ENCODE peak calls at places on chromosomes 13 and 19, in five cellular contexts. V is B cell, U is ovary, C is NB4, I is RWPE1. M is an unnamed sample.

GRCh38 chr13:30982506-30982905 is 50.0 kb downstream of the TEX26 start:
- DNase-seq in V (no peak), U (no peak), C (no peak), I (no peak), M (no peak)

GRCh38 chr19:55299991-55300390 is 16.2 kb downstream of the BRSK1 start:
- DNase-seq in V (no peak), U (no peak), C (no peak), I (no peak), M (no peak)

GRCh38 chr19:33032218-33032781 is 32.4 kb downstream of the RHPN2 start:
- DNase-seq in V (no peak), U (no peak), C (no peak), I (no peak), M (no peak)

GRCh38 chr19:57025491-57025890 is 94.3 kb upstream of the USP29 start:
- DNase-seq in V (no peak), U (no peak), C (no peak), I (no peak), M (no peak)

GRCh38 chr19:33108161-33108560 is 23.8 kb upstream of the WDR88 start:
- DNase-seq in V (no peak), U (no peak), C (no peak), I (no peak), M (no peak)

GRCh38 chr13:85366759-85367417 is 432.3 kb downstream of the SLITRK6 start:
- DNase-seq in V (no peak), U (no peak), C (no peak), I (no peak), M (no peak)

GRCh38 chr19:49422407-49423277 is 599 bp downstream of the PTH2 start:
- DNase-seq in V (no peak), U (no peak), C (peak; percentile 80), I (no peak), M (peak; percentile 68)

GRCh38 chr19:11279505-11280236 is 16.3 kb upstream of the TSPAN16 start:
- DNase-seq in V (no peak), U (no peak), C (peak; percentile 98), I (no peak), M (peak; percentile 73)

GRCh38 chr19:1453525-1454371 is 3.8 kb downstream of the APC2 start:
- DNase-seq in V (no peak), U (no peak), C (no peak), I (no peak), M (no peak)

GRCh38 chr13:94617389-94618000 is 15.8 kb downstream of the GPR180 start:
- DNase-seq in V (no peak), U (no peak), C (peak; percentile 42), I (no peak), M (no peak)

GRCh38 chr19:32407004-32407992 is 1.7 kb downstream of the DPY19L3 start:
- DNase-seq in V (no peak), U (peak; percentile 77), C (peak; percentile 35), I (peak; percentile 29), M (no peak)

GRCh38 chr13:48265217-48265815 is 32.3 kb downstream of the ITM2B start:
- DNase-seq in V (peak; percentile 76), U (no peak), C (no peak), I (no peak), M (peak; percentile 7)

GRCh38 chr19:3058009-3058820 is 4.1 kb downstream of the TLE5 start:
- DNase-seq in V (no peak), U (no peak), C (no peak), I (no peak), M (no peak)

GRCh38 chr13:99351772-99352171 is 44.6 kb upstream of the GPR183 start:
- DNase-seq in V (no peak), U (no peak), C (no peak), I (no peak), M (peak; percentile 22)

GRCh38 chr13:36709136-36709895 is 35.5 kb downstream of the SERTM1 start:
- DNase-seq in V (no peak), U (no peak), C (no peak), I (no peak), M (no peak)

GRCh38 chr19:13681509-13681908 is 82.8 kb upstream of the MRI1 start:
- DNase-seq in V (no peak), U (no peak), C (no peak), I (no peak), M (no peak)

GRCh38 chr19:50794074-50794777 is 4.0 kb downstream of the ACP4 start:
- DNase-seq in V (peak; percentile 42), U (no peak), C (peak; percentile 72), I (no peak), M (peak; percentile 80)
- TF ChIP-seq CTCF in V (peak; percentile 19), U (no peak), C (peak; percentile 1), I (no peak), M (peak; percentile 26)

DNA sequence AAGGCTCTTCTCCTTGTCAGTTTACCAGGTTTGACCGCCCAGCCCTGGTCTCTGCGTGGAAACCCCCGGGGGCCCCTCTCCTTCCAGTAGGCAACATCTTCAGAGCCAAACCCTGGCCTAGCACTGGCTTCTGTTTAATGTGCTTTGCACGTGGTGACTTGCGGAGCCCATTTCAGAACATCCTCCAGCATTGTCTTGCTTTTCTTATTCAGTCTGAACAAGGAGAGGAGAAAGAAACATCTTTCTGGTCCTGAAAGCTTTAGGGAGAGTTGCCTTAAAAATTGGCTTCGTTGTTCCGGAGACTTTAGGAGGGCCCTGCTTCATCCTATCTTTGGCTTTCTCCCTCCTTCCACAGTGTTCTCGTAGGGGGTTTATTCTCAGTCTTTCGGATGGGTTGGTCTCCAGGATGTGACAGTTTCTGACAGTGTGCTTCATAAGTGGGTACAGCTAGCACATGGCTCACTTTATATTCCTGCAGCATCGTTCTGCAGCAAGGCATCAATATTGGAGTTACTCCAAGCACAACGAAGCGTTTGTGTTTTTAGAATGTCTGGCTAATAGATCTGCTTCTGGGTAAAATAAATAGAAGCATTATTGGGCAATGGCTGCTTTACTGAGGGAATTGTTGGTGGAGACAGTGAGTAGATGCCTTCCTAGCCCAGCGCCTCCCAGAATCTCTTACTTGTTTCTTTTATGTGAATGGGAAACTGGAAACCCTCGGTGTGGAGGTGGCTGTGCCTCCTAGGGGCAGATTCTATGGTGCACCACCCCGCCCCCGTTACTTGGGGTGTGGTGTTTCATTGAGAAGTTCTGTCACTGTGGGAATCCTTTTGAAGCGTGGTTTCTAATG is 1.8 kb downstream of the FARP1 start:
- DNase-seq in V (no peak), U (no peak), C (no peak), I (peak; percentile 20), M (no peak)
- TF ChIP-seq CTCF in V (no peak), U (no peak), C (no peak), I (no peak), M (no peak)

DNA sequence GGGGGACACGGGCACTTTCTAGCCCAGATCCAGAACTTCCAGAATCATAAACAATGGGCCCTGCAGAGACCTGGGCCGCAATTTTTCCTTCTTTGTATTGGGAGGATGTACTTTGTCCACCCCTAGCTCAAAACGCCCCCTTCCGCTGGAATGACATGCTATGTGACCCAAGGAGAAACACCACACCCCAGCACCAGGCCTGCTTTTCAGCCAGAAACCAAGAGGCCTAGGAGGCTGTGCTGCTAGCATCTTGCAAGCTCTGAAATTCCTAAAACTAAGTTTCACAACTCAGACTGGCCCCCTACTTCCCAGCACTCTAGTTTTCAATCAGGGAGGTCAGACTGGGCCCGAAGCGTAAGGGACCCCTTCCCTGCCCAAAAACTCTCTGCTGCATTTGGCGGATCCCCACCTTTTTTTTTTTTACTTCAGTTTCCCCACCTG is 538 bp downstream of the LSM4 start:
- DNase-seq in V (peak; percentile 57), U (peak; percentile 45), C (peak; percentile 83), I (peak; percentile 67), M (peak; percentile 68)
- TF ChIP-seq CTCF in V (no peak), U (no peak), C (peak; percentile 50), I (no peak), M (peak; percentile 21)

DNA sequence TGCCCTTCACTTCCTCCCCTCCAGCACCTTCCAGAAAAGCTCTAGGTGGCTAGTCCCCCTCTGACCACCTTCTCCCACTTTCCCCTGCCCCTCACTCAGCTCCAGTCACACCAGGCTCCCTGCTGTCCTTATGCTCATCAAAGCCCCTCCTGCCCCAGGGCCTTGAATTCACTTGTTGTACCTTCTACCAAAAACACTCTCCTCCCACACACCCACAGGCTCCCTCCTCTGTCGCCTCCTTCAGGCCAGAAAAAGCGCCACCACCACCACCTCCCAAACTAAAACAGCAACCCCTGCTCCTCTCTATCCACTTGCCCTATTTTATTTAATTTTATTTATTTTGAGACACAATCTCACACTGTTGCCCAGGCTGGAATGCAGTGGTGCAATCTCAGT is 4.8 kb upstream of the CEACAM16 start:
- DNase-seq in V (no peak), U (no peak), C (peak; percentile 30), I (no peak), M (no peak)
- TF ChIP-seq CTCF in V (no peak), U (no peak), C (no peak), I (no peak), M (peak; percentile 32)

GRCh38 chr13:73385848-73386247 is 327.0 kb downstream of the KLF5 start:
- DNase-seq in V (no peak), U (no peak), C (no peak), I (no peak), M (no peak)
- TF ChIP-seq CTCF in V (no peak), U (no peak), C (no peak), I (no peak), M (no peak)